ENCODE peak calls at places on chromosomes 16 and 17, in five cellular contexts. One of them, this sample, is unnamed.

GRCh38 chr16:54812229-54812628 is 118.4 kb upstream of the IRX5 start:
- DNase-seq in ACHN: peak
- DNase-seq in HTR-8/SVneo: no peak
- DNase-seq in stomach: no peak
- DNase-seq in BJ: no peak
- DNase-seq in this sample: peak

GRCh38 chr17:57559634-57560387 is 185.3 kb downstream of the CCDC182 start:
- DNase-seq in stomach: no peak
- DNase-seq in BJ: no peak
- DNase-seq in ACHN: no peak
- DNase-seq in HTR-8/SVneo: no peak
- DNase-seq in this sample: no peak

GRCh38 chr16:16120382-16121184 is 102.7 kb downstream of the ABCC6 start:
- DNase-seq in BJ: no peak
- DNase-seq in ACHN: no peak
- DNase-seq in HTR-8/SVneo: no peak
- DNase-seq in stomach: peak
- DNase-seq in this sample: no peak

GRCh38 chr16:87249425-87249824 is 67.8 kb downstream of the C16orf95 start:
- DNase-seq in HTR-8/SVneo: no peak
- DNase-seq in stomach: peak
- DNase-seq in ACHN: no peak
- DNase-seq in BJ: no peak
- DNase-seq in this sample: no peak

GRCh38 chr17:4839965-4840892 is 7.1 kb downstream of the MINK1 start:
- DNase-seq in ACHN: no peak
- DNase-seq in stomach: no peak
- DNase-seq in BJ: no peak
- DNase-seq in HTR-8/SVneo: no peak
- DNase-seq in this sample: no peak

GRCh38 chr16:88686062-88686438 is 257 bp downstream of the SNAI3 start:
- DNase-seq in stomach: peak
- DNase-seq in HTR-8/SVneo: no peak
- DNase-seq in ACHN: no peak
- DNase-seq in BJ: no peak
- DNase-seq in this sample: no peak

GRCh38 chr16:81357711-81358270 is 43.0 kb downstream of the GAN start:
- DNase-seq in BJ: peak
- DNase-seq in HTR-8/SVneo: no peak
- DNase-seq in stomach: no peak
- DNase-seq in ACHN: no peak
- DNase-seq in this sample: peak

GRCh38 chr17:81295031-81295677 is at the start of gene SLC38A10:
- DNase-seq in stomach: peak
- DNase-seq in HTR-8/SVneo: peak
- DNase-seq in BJ: no peak
- DNase-seq in ACHN: peak
- DNase-seq in this sample: peak

GRCh38 chr17:35553310-35553709 is 7.3 kb downstream of the SLFN14 start:
- DNase-seq in BJ: no peak
- DNase-seq in HTR-8/SVneo: no peak
- DNase-seq in stomach: no peak
- DNase-seq in ACHN: no peak
- DNase-seq in this sample: no peak

GRCh38 chr16:30041841-30042240 is 10.8 kb upstream of the TLCD3B start:
- DNase-seq in ACHN: peak
- DNase-seq in HTR-8/SVneo: no peak
- DNase-seq in BJ: no peak
- DNase-seq in stomach: no peak
- DNase-seq in this sample: no peak

GRCh38 chr17:39014044-39014794 is 47.0 kb upstream of the FBXO47 start:
- DNase-seq in stomach: no peak
- DNase-seq in HTR-8/SVneo: no peak
- DNase-seq in ACHN: peak
- DNase-seq in BJ: no peak
- DNase-seq in this sample: no peak

GRCh38 chr17:48679385-48680096 is 42.8 kb downstream of the PRAC1 start:
- DNase-seq in ACHN: no peak
- DNase-seq in BJ: no peak
- DNase-seq in HTR-8/SVneo: no peak
- DNase-seq in stomach: no peak
- DNase-seq in this sample: no peak

GRCh38 chr16:25366078-25366477 is 108.4 kb upstream of the ZKSCAN2 start:
- DNase-seq in BJ: no peak
- DNase-seq in stomach: no peak
- DNase-seq in ACHN: no peak
- DNase-seq in HTR-8/SVneo: no peak
- DNase-seq in this sample: no peak

GRCh38 chr17:82126479-82127314 is 28.7 kb upstream of the FASN start:
- DNase-seq in HTR-8/SVneo: no peak
- DNase-seq in ACHN: no peak
- DNase-seq in BJ: no peak
- DNase-seq in stomach: no peak
- DNase-seq in this sample: no peak

GRCh38 chr16:67936124-67936875 is at the start of gene PSMB10:
- DNase-seq in stomach: peak
- DNase-seq in BJ: no peak
- DNase-seq in ACHN: no peak
- DNase-seq in HTR-8/SVneo: peak
- DNase-seq in this sample: peak

GRCh38 chr16:86170720-86171119 is 271.8 kb downstream of the IRF8 start:
- DNase-seq in BJ: no peak
- DNase-seq in stomach: no peak
- DNase-seq in ACHN: no peak
- DNase-seq in HTR-8/SVneo: no peak
- DNase-seq in this sample: no peak

GRCh38 chr17:47694018-47694817 is at the start of gene TBKBP1:
- DNase-seq in HTR-8/SVneo: peak
- DNase-seq in stomach: no peak
- DNase-seq in BJ: no peak
- DNase-seq in ACHN: peak
- DNase-seq in this sample: no peak

GRCh38 chr16:70573451-70574121 is 50.0 kb downstream of the SF3B3 start:
- DNase-seq in HTR-8/SVneo: no peak
- DNase-seq in stomach: no peak
- DNase-seq in BJ: peak
- DNase-seq in ACHN: no peak
- DNase-seq in this sample: peak

GRCh38 chr16:52469775-52470174 is 77.2 kb downstream of the TOX3 start:
- DNase-seq in ACHN: peak
- DNase-seq in HTR-8/SVneo: no peak
- DNase-seq in BJ: no peak
- DNase-seq in stomach: no peak
- DNase-seq in this sample: peak

GRCh38 chr17:36885761-36886365 is 51.4 kb upstream of the LHX1 start:
- DNase-seq in BJ: no peak
- DNase-seq in stomach: no peak
- DNase-seq in HTR-8/SVneo: no peak
- DNase-seq in ACHN: no peak
- DNase-seq in this sample: no peak

GRCh38 chr17:43679911-43680310 is 18.2 kb upstream of the MEOX1 start:
- DNase-seq in ACHN: no peak
- DNase-seq in stomach: no peak
- DNase-seq in HTR-8/SVneo: no peak
- DNase-seq in BJ: no peak
- DNase-seq in this sample: no peak

GRCh38 chr17:45990836-45991235 is 8.2 kb upstream of the STH start:
- DNase-seq in BJ: no peak
- DNase-seq in ACHN: no peak
- DNase-seq in stomach: no peak
- DNase-seq in HTR-8/SVneo: no peak
- DNase-seq in this sample: no peak

GRCh38 chr16:81238296-81239011 is at the start of gene BCO1:
- DNase-seq in HTR-8/SVneo: peak
- DNase-seq in BJ: no peak
- DNase-seq in stomach: peak
- DNase-seq in ACHN: peak
- DNase-seq in this sample: peak

GRCh38 chr16:20821682-20822081 is 15.4 kb downstream of the REXO5 start:
- DNase-seq in ACHN: no peak
- DNase-seq in BJ: no peak
- DNase-seq in HTR-8/SVneo: no peak
- DNase-seq in stomach: no peak
- DNase-seq in this sample: no peak

GRCh38 chr16:57639172-57639571 is 10.7 kb downstream of the ADGRG1 start:
- DNase-seq in HTR-8/SVneo: no peak
- DNase-seq in BJ: no peak
- DNase-seq in ACHN: no peak
- DNase-seq in stomach: peak
- DNase-seq in this sample: no peak

GRCh38 chr16:57141822-57142631 is 43.8 kb downstream of the PSME3IP1 start:
- DNase-seq in ACHN: no peak
- DNase-seq in stomach: no peak
- DNase-seq in HTR-8/SVneo: no peak
- DNase-seq in BJ: no peak
- DNase-seq in this sample: no peak